ENCODE peak calls at places on chromosome 9, in six cellular contexts. X is T47D, U is T-helper 2 cell, T is ovary, V is left ventricle myocardium superior, O is Panc1. N is an unnamed sample.

GRCh38 chr9:127172066-127172707 is 49.8 kb upstream of the ANGPTL2 start:
- DNase-seq in U (no peak), X (no peak), O (no peak), T (peak; percentile 7), V (no peak), N (no peak)

GRCh38 chr9:78214492-78214891 is 21.4 kb upstream of the CEP78 start:
- DNase-seq in O (no peak), U (no peak), X (no peak), V (no peak), T (no peak), N (no peak)

GRCh38 chr9:135906291-135907005 is 898 bp downstream of the CAMSAP1 start:
- DNase-seq in O (no peak), X (no peak), V (no peak), U (no peak), T (peak; percentile 54), N (no peak)

GRCh38 chr9:94586814-94587213 is 6.8 kb downstream of the FBP2 start:
- DNase-seq in O (no peak), U (no peak), V (no peak), T (no peak), X (no peak), N (no peak)

GRCh38 chr9:105127863-105128220 is 116.6 kb upstream of the SLC44A1 start:
- DNase-seq in U (no peak), X (no peak), V (no peak), O (no peak), T (no peak), N (no peak)

GRCh38 chr9:136311433-136312375 is 7.8 kb upstream of the CCDC187 start:
- DNase-seq in V (peak; percentile 26), X (no peak), O (no peak), T (no peak), U (no peak), N (no peak)

GRCh38 chr9:135993409-135993742 is 32.2 kb upstream of the UBAC1 start:
- DNase-seq in U (no peak), T (no peak), O (no peak), V (no peak), X (no peak), N (no peak)

GRCh38 chr9:116550728-116551436 is 136.2 kb upstream of the TRIM32 start:
- DNase-seq in U (no peak), V (no peak), X (no peak), O (no peak), T (no peak), N (no peak)

GRCh38 chr9:131273146-131273545 is 3.2 kb downstream of the FAM78A start:
- DNase-seq in O (no peak), U (no peak), X (no peak), T (no peak), V (peak; percentile 76), N (no peak)

GRCh38 chr9:105633373-105633772 is 28.9 kb upstream of the TAL2 start:
- DNase-seq in U (no peak), O (no peak), X (no peak), V (no peak), T (no peak), N (no peak)

GRCh38 chr9:14212116-14212515 is 101.8 kb downstream of the NFIB start:
- DNase-seq in O (no peak), U (no peak), V (no peak), X (no peak), T (no peak), N (no peak)

GRCh38 chr9:92960561-92961290 is 13.4 kb downstream of the FGD3 start:
- DNase-seq in U (no peak), X (no peak), O (no peak), T (no peak), V (no peak), N (no peak)

GRCh38 chr9:87238545-87238944 is 259.1 kb upstream of the DAPK1 start:
- DNase-seq in U (no peak), V (no peak), O (no peak), X (no peak), T (no peak), N (no peak)

GRCh38 chr9:109276469-109277440 is 44.1 kb downstream of the EPB41L4B start:
- DNase-seq in V (no peak), T (no peak), X (no peak), O (no peak), U (no peak), N (no peak)

GRCh38 chr9:121684381-121685145 is 33.1 kb downstream of the DAB2IP start:
- DNase-seq in T (peak; percentile 64), V (peak; percentile 74), X (no peak), O (no peak), U (no peak), N (peak; percentile 65)

GRCh38 chr9:137423810-137424291 is 658 bp downstream of the NOXA1 start:
- DNase-seq in X (peak; percentile 43), O (no peak), V (peak; percentile 46), U (no peak), T (peak; percentile 72), N (no peak)

N was measured in Caco-2.